ENCODE peak calls at places on chromosomes 4 and X, in ten cellular contexts. One of them, this sample, is unnamed.

GRCh38 chrX:135086197-135086854 is 34.0 kb downstream of the ETDB start:
- DNase-seq in IMR-90: peak; percentile 61
- DNase-seq in HCT116: peak; percentile 63
- DNase-seq in hepatocyte: peak; percentile 80
- DNase-seq in psoas muscle: no peak
- DNase-seq in neuronal stem cell: peak; percentile 29
- DNase-seq in CD8-positive, alpha-beta memory T cell: peak; percentile 8
- DNase-seq in right atrium auricular region: no peak
- DNase-seq in suprapubic skin: no peak
- DNase-seq in left lung: no peak
- DNase-seq in this sample: peak; percentile 23

GRCh38 chr4:8028884-8029568 is 89.4 kb upstream of the AFAP1 start:
- DNase-seq in neuronal stem cell: no peak
- DNase-seq in suprapubic skin: no peak
- DNase-seq in psoas muscle: no peak
- DNase-seq in right atrium auricular region: no peak
- DNase-seq in CD8-positive, alpha-beta memory T cell: no peak
- DNase-seq in left lung: peak; percentile 54
- DNase-seq in hepatocyte: no peak
- DNase-seq in IMR-90: no peak
- DNase-seq in HCT116: no peak
- DNase-seq in this sample: no peak

GRCh38 chr4:41550308-41550707 is 12.4 kb downstream of the LIMCH1 start:
- DNase-seq in CD8-positive, alpha-beta memory T cell: no peak
- DNase-seq in right atrium auricular region: no peak
- DNase-seq in hepatocyte: no peak
- DNase-seq in psoas muscle: no peak
- DNase-seq in IMR-90: no peak
- DNase-seq in HCT116: no peak
- DNase-seq in suprapubic skin: no peak
- DNase-seq in left lung: no peak
- DNase-seq in neuronal stem cell: no peak
- DNase-seq in this sample: no peak

GRCh38 chr4:105710012-105710600 is 1.5 kb downstream of the GSTCD start:
- DNase-seq in CD8-positive, alpha-beta memory T cell: no peak
- DNase-seq in hepatocyte: no peak
- DNase-seq in suprapubic skin: no peak
- DNase-seq in HCT116: no peak
- DNase-seq in psoas muscle: no peak
- DNase-seq in right atrium auricular region: no peak
- DNase-seq in IMR-90: no peak
- DNase-seq in neuronal stem cell: no peak
- DNase-seq in left lung: no peak
- DNase-seq in this sample: no peak

GRCh38 chrX:21131786-21132185 is 242.4 kb upstream of the CNKSR2 start:
- DNase-seq in psoas muscle: no peak
- DNase-seq in IMR-90: no peak
- DNase-seq in HCT116: no peak
- DNase-seq in right atrium auricular region: no peak
- DNase-seq in CD8-positive, alpha-beta memory T cell: no peak
- DNase-seq in hepatocyte: no peak
- DNase-seq in neuronal stem cell: no peak
- DNase-seq in left lung: no peak
- DNase-seq in suprapubic skin: no peak
- DNase-seq in this sample: no peak

GRCh38 chr4:128427832-128428366 is 140.3 kb upstream of the PGRMC2 start:
- DNase-seq in IMR-90: peak; percentile 68
- DNase-seq in suprapubic skin: no peak
- DNase-seq in right atrium auricular region: no peak
- DNase-seq in psoas muscle: no peak
- DNase-seq in left lung: peak; percentile 54
- DNase-seq in CD8-positive, alpha-beta memory T cell: no peak
- DNase-seq in hepatocyte: peak; percentile 66
- DNase-seq in HCT116: peak; percentile 86
- DNase-seq in neuronal stem cell: no peak
- DNase-seq in this sample: peak; percentile 50

GRCh38 chr4:57499786-57500185 is 389.6 kb upstream of the IGFBP7 start:
- DNase-seq in CD8-positive, alpha-beta memory T cell: no peak
- DNase-seq in neuronal stem cell: no peak
- DNase-seq in right atrium auricular region: no peak
- DNase-seq in HCT116: no peak
- DNase-seq in left lung: no peak
- DNase-seq in IMR-90: no peak
- DNase-seq in hepatocyte: no peak
- DNase-seq in suprapubic skin: no peak
- DNase-seq in psoas muscle: no peak
- DNase-seq in this sample: no peak

GRCh38 chr4:17447056-17447455 is 64.8 kb downstream of the QDPR start:
- DNase-seq in right atrium auricular region: no peak
- DNase-seq in IMR-90: peak; percentile 44
- DNase-seq in hepatocyte: no peak
- DNase-seq in suprapubic skin: no peak
- DNase-seq in neuronal stem cell: no peak
- DNase-seq in HCT116: no peak
- DNase-seq in CD8-positive, alpha-beta memory T cell: no peak
- DNase-seq in left lung: no peak
- DNase-seq in psoas muscle: no peak
- DNase-seq in this sample: peak; percentile 3

GRCh38 chr4:78057135-78057599 is at the start of gene FRAS1:
- DNase-seq in left lung: peak; percentile 71
- DNase-seq in suprapubic skin: peak; percentile 63
- DNase-seq in neuronal stem cell: peak; percentile 69
- DNase-seq in CD8-positive, alpha-beta memory T cell: no peak
- DNase-seq in psoas muscle: peak; percentile 19
- DNase-seq in right atrium auricular region: no peak
- DNase-seq in hepatocyte: peak; percentile 79
- DNase-seq in HCT116: no peak
- DNase-seq in IMR-90: no peak
- DNase-seq in this sample: no peak

GRCh38 chr4:151035321-151035720 is 20.2 kb upstream of the LRBA start:
- DNase-seq in CD8-positive, alpha-beta memory T cell: no peak
- DNase-seq in left lung: no peak
- DNase-seq in IMR-90: no peak
- DNase-seq in HCT116: no peak
- DNase-seq in psoas muscle: no peak
- DNase-seq in hepatocyte: peak; percentile 22
- DNase-seq in neuronal stem cell: no peak
- DNase-seq in suprapubic skin: no peak
- DNase-seq in right atrium auricular region: no peak
- DNase-seq in this sample: no peak

GRCh38 chr4:127000090-127000489 is 632.7 kb upstream of the INTU start:
- DNase-seq in right atrium auricular region: no peak
- DNase-seq in neuronal stem cell: no peak
- DNase-seq in suprapubic skin: no peak
- DNase-seq in CD8-positive, alpha-beta memory T cell: no peak
- DNase-seq in left lung: no peak
- DNase-seq in IMR-90: peak; percentile 59
- DNase-seq in hepatocyte: no peak
- DNase-seq in HCT116: no peak
- DNase-seq in psoas muscle: no peak
- DNase-seq in this sample: peak; percentile 38

GRCh38 chrX:102154900-102155805 is 624 bp downstream of the BEX5 start:
- DNase-seq in psoas muscle: no peak
- DNase-seq in HCT116: no peak
- DNase-seq in left lung: peak; percentile 45
- DNase-seq in CD8-positive, alpha-beta memory T cell: peak; percentile 1
- DNase-seq in neuronal stem cell: peak; percentile 24
- DNase-seq in IMR-90: no peak
- DNase-seq in hepatocyte: no peak
- DNase-seq in suprapubic skin: no peak
- DNase-seq in right atrium auricular region: no peak
- DNase-seq in this sample: no peak
- H3K4me3 ChIP-seq in psoas muscle: peak overlapping the region; percentile 52
- H3K4me3 ChIP-seq in HCT116: no peak overlapping the region
- H3K4me3 ChIP-seq in left lung: peak overlapping the region; percentile 42
- H3K4me3 ChIP-seq in CD8-positive, alpha-beta memory T cell: peak overlapping the region; percentile 75
- H3K4me3 ChIP-seq in neuronal stem cell: peak overlapping the region; percentile 87
- H3K4me3 ChIP-seq in IMR-90: no peak overlapping the region
- H3K4me3 ChIP-seq in hepatocyte: no peak overlapping the region
- H3K4me3 ChIP-seq in suprapubic skin: peak overlapping the region; percentile 52
- H3K4me3 ChIP-seq in right atrium auricular region: peak overlapping the region; percentile 43
- H3K4me3 ChIP-seq in this sample: no peak overlapping the region

GRCh38 chr4:2417765-2418651 is at the start of gene ZFYVE28:
- DNase-seq in neuronal stem cell: no peak
- DNase-seq in HCT116: no peak
- DNase-seq in CD8-positive, alpha-beta memory T cell: no peak
- DNase-seq in hepatocyte: no peak
- DNase-seq in right atrium auricular region: no peak
- DNase-seq in IMR-90: no peak
- DNase-seq in suprapubic skin: no peak
- DNase-seq in psoas muscle: no peak
- DNase-seq in left lung: no peak
- DNase-seq in this sample: no peak

GRCh38 chr4:2415213-2415612 is 3.2 kb downstream of the ZFYVE28 start:
- DNase-seq in IMR-90: no peak
- DNase-seq in left lung: peak; percentile 3
- DNase-seq in right atrium auricular region: no peak
- DNase-seq in hepatocyte: no peak
- DNase-seq in psoas muscle: no peak
- DNase-seq in suprapubic skin: no peak
- DNase-seq in neuronal stem cell: no peak
- DNase-seq in CD8-positive, alpha-beta memory T cell: no peak
- DNase-seq in HCT116: no peak
- DNase-seq in this sample: no peak

GRCh38 chr4:2417196-2417764 is 1.2 kb downstream of the ZFYVE28 start:
- DNase-seq in HCT116: no peak
- DNase-seq in neuronal stem cell: no peak
- DNase-seq in IMR-90: no peak
- DNase-seq in CD8-positive, alpha-beta memory T cell: no peak
- DNase-seq in hepatocyte: peak; percentile 54
- DNase-seq in right atrium auricular region: no peak
- DNase-seq in suprapubic skin: no peak
- DNase-seq in left lung: peak; percentile 77
- DNase-seq in psoas muscle: no peak
- DNase-seq in this sample: no peak

GRCh38 chr4:2416564-2417195 is 1.8 kb downstream of the ZFYVE28 start:
- DNase-seq in CD8-positive, alpha-beta memory T cell: no peak
- DNase-seq in right atrium auricular region: no peak
- DNase-seq in psoas muscle: peak; percentile 35
- DNase-seq in HCT116: no peak
- DNase-seq in suprapubic skin: no peak
- DNase-seq in left lung: peak; percentile 80
- DNase-seq in IMR-90: no peak
- DNase-seq in hepatocyte: no peak
- DNase-seq in neuronal stem cell: peak; percentile 45
- DNase-seq in this sample: no peak

DNA sequence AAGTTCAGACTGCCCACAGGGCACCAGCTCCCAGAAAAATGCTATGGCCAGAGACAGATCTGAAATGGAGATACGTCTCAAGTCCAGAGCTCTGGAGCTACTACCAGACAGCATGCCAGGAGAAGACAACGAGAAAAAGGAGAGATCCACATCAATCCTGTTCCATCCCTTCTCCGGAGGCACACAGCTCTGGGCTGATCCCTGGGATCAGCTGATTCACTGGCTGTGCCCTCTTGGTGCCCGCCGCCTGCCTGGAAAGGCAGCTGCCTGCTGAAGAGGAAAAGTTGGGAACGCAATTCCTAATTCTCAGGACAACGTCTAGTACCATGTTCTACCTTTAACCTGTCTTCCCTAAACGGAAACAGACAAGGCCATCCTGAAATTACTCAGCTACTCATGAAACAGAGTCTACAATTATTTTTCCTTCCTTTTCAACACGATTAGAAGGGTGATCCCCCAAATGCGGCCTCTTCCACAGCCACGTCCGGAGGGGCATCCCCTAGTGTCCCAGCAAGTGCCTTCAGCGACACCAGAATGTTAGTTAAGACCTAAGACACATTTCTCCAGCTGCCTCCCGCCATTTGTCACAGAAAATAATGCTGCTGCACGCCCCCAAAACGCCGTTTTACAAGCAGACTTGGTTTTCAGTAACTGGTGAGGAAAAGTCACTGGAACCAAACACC is 2.4 kb downstream of the ZFYVE28 start:
- DNase-seq in right atrium auricular region: no peak
- DNase-seq in suprapubic skin: no peak
- DNase-seq in psoas muscle: no peak
- DNase-seq in neuronal stem cell: no peak
- DNase-seq in hepatocyte: no peak
- DNase-seq in CD8-positive, alpha-beta memory T cell: no peak
- DNase-seq in left lung: peak; percentile 49
- DNase-seq in HCT116: no peak
- DNase-seq in IMR-90: no peak
- DNase-seq in this sample: no peak
- H3K4me3 ChIP-seq in right atrium auricular region: peak overlapping the region; percentile 66
- H3K4me3 ChIP-seq in suprapubic skin: peak overlapping the region; percentile 71
- H3K4me3 ChIP-seq in psoas muscle: peak overlapping the region; percentile 75
- H3K4me3 ChIP-seq in neuronal stem cell: no peak overlapping the region
- H3K4me3 ChIP-seq in hepatocyte: no peak overlapping the region
- H3K4me3 ChIP-seq in CD8-positive, alpha-beta memory T cell: no peak overlapping the region
- H3K4me3 ChIP-seq in left lung: peak overlapping the region; percentile 59
- H3K4me3 ChIP-seq in HCT116: peak overlapping the region; percentile 73
- H3K4me3 ChIP-seq in IMR-90: no peak overlapping the region
- H3K4me3 ChIP-seq in this sample: no peak overlapping the region

GRCh38 chrX:108199691-108200090 is 108.1 kb downstream of the ATG4A start:
- DNase-seq in CD8-positive, alpha-beta memory T cell: no peak
- DNase-seq in right atrium auricular region: no peak
- DNase-seq in IMR-90: peak; percentile 22
- DNase-seq in HCT116: peak; percentile 27
- DNase-seq in hepatocyte: peak; percentile 62
- DNase-seq in psoas muscle: no peak
- DNase-seq in neuronal stem cell: no peak
- DNase-seq in left lung: no peak
- DNase-seq in suprapubic skin: no peak
- DNase-seq in this sample: no peak
- H3K4me3 ChIP-seq in CD8-positive, alpha-beta memory T cell: no peak overlapping the region
- H3K4me3 ChIP-seq in right atrium auricular region: no peak overlapping the region
- H3K4me3 ChIP-seq in IMR-90: no peak overlapping the region
- H3K4me3 ChIP-seq in HCT116: no peak overlapping the region
- H3K4me3 ChIP-seq in hepatocyte: no peak overlapping the region
- H3K4me3 ChIP-seq in psoas muscle: no peak overlapping the region
- H3K4me3 ChIP-seq in neuronal stem cell: no peak overlapping the region
- H3K4me3 ChIP-seq in left lung: no peak overlapping the region
- H3K4me3 ChIP-seq in suprapubic skin: no peak overlapping the region
- H3K4me3 ChIP-seq in this sample: no peak overlapping the region

DNA sequence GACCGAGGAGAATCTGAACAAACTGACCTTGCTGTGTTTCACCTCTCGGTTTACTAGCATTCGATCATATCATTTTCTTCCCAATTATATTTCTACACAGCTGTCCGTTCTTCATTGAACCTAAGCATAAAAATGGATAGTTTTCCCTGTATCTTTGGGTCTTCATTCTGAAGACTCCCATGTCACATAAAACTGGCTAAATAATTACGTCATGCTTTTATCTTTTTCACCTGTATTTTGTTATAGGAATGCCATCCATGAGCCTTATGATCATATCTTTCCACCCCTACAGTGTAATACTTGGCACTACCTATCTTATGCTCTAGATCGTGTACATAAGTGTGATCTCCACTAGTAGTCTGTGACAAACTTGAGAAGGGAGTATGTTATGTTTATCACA is 456.1 kb downstream of the FGF13 start:
- DNase-seq in right atrium auricular region: no peak
- DNase-seq in CD8-positive, alpha-beta memory T cell: no peak
- DNase-seq in hepatocyte: no peak
- DNase-seq in neuronal stem cell: no peak
- DNase-seq in IMR-90: no peak
- DNase-seq in psoas muscle: no peak
- DNase-seq in HCT116: no peak
- DNase-seq in left lung: no peak
- DNase-seq in suprapubic skin: no peak
- DNase-seq in this sample: no peak
- H3K4me3 ChIP-seq in right atrium auricular region: no peak overlapping the region
- H3K4me3 ChIP-seq in CD8-positive, alpha-beta memory T cell: no peak overlapping the region
- H3K4me3 ChIP-seq in hepatocyte: no peak overlapping the region
- H3K4me3 ChIP-seq in neuronal stem cell: no peak overlapping the region
- H3K4me3 ChIP-seq in IMR-90: no peak overlapping the region
- H3K4me3 ChIP-seq in psoas muscle: no peak overlapping the region
- H3K4me3 ChIP-seq in HCT116: no peak overlapping the region
- H3K4me3 ChIP-seq in left lung: no peak overlapping the region
- H3K4me3 ChIP-seq in suprapubic skin: no peak overlapping the region
- H3K4me3 ChIP-seq in this sample: no peak overlapping the region